ENCODE peak calls at places on chromosomes 16 and 17, in ten cellular contexts. K is hepatocyte, R is gastrocnemius medialis, A is OCI-LY7, Z is small intestine, G is HAP-1, C is RWPE2, L is sigmoid colon, W is cardiac muscle cell, X is tibial nerve. V is an unnamed sample.

GRCh38 chr17:48134912-48135480 is 27.4 kb downstream of the SNX11 start:
- DNase-seq in C (no peak), K (no peak), W (no peak), Z (no peak), L (no peak), A (peak), G (no peak), R (no peak), X (no peak), V (no peak)

GRCh38 chr17:60158751-60159478 is 9.1 kb downstream of the CA4 start:
- DNase-seq in X (no peak), K (peak), G (no peak), R (no peak), C (no peak), L (no peak), W (peak), A (no peak), Z (no peak), V (peak)

GRCh38 chr16:10136916-10137315 is 45.3 kb downstream of the GRIN2A start:
- DNase-seq in K (no peak), R (no peak), Z (no peak), A (no peak), X (no peak), G (no peak), L (no peak), C (no peak), W (no peak), V (no peak)

GRCh38 chr16:86531193-86531550 is 20.8 kb downstream of the FOXF1 start:
- DNase-seq in G (no peak), C (no peak), K (no peak), R (no peak), A (no peak), L (peak), Z (no peak), W (peak), X (peak), V (no peak)

GRCh38 chr17:81868674-81869220 is 2.4 kb downstream of the ARHGDIA start:
- DNase-seq in Z (peak), A (peak), L (peak), R (no peak), C (peak), W (peak), X (no peak), K (peak), G (peak), V (peak)

GRCh38 chr16:56257260-56257659 is 66.0 kb downstream of the GNAO1 start:
- DNase-seq in R (peak), K (peak), W (no peak), C (no peak), A (no peak), X (peak), Z (no peak), L (peak), G (no peak), V (no peak)

GRCh38 chr16:30958164-30959083 is 870 bp downstream of the SETD1A start:
- DNase-seq in G (no peak), L (no peak), W (peak), A (peak), R (peak), X (no peak), Z (peak), K (peak), C (no peak), V (peak)

GRCh38 chr16:79093554-79093967 is 507.0 kb downstream of the MAF start:
- DNase-seq in A (no peak), C (no peak), Z (peak), W (no peak), X (no peak), R (peak), K (no peak), L (no peak), G (no peak), V (no peak)

GRCh38 chr16:21645261-21645721 is 7.1 kb downstream of the IGSF6 start:
- DNase-seq in L (no peak), G (no peak), K (no peak), W (peak), X (no peak), Z (peak), C (no peak), A (peak), R (no peak), V (no peak)

GRCh38 chr16:27650073-27650701 is 100.2 kb downstream of the KATNIP start:
- DNase-seq in C (no peak), W (peak), G (no peak), X (no peak), K (peak), Z (peak), R (no peak), A (no peak), L (no peak), V (no peak)

GRCh38 chr17:35167666-35168065 is 20.0 kb downstream of the UNC45B start:
- DNase-seq in W (no peak), C (no peak), G (no peak), A (no peak), Z (no peak), L (peak), K (no peak), X (no peak), R (no peak), V (no peak)

GRCh38 chr17:72287586-72287985 is 166.8 kb downstream of the SOX9 start:
- DNase-seq in R (no peak), A (no peak), X (no peak), Z (no peak), W (no peak), G (no peak), C (no peak), K (no peak), L (no peak), V (no peak)

GRCh38 chr16:28597692-28598261 is 927 bp upstream of the SULT1A2 start:
- DNase-seq in G (peak), K (peak), C (no peak), Z (peak), A (peak), R (no peak), X (no peak), L (no peak), W (no peak), V (no peak)

GRCh38 chr16:84247844-84248243 is 8.0 kb upstream of the KCNG4 start:
- DNase-seq in G (no peak), W (no peak), Z (no peak), R (no peak), C (no peak), A (no peak), K (no peak), X (no peak), L (no peak), V (no peak)

GRCh38 chr17:49715221-49715620 is 7.5 kb upstream of the SLC35B1 start:
- DNase-seq in L (no peak), R (no peak), G (no peak), C (no peak), Z (no peak), W (no peak), A (no peak), X (no peak), K (no peak), V (no peak)

GRCh38 chr16:57091990-57092785 is at the start of gene CPNE2:
- DNase-seq in L (peak), X (no peak), A (peak), K (peak), W (peak), R (peak), Z (peak), C (no peak), G (peak), V (peak)

GRCh38 chr17:18278867-18279266 is 18.4 kb downstream of the MIEF2 start:
- DNase-seq in A (no peak), W (peak), X (no peak), K (no peak), Z (no peak), G (no peak), C (no peak), R (no peak), L (no peak), V (no peak)

GRCh38 chr16:73813523-73813922 is 483.1 kb upstream of the PSMD7 start:
- DNase-seq in Z (no peak), R (no peak), L (no peak), C (no peak), G (no peak), W (no peak), K (no peak), A (no peak), X (no peak), V (no peak)

GRCh38 chr16:86987746-86988670 is 329.2 kb downstream of the C16orf95 start:
- DNase-seq in X (no peak), L (no peak), R (no peak), K (no peak), W (no peak), A (no peak), C (no peak), G (no peak), Z (no peak), V (no peak)

GRCh38 chr17:4959261-4959965 is 8.2 kb downstream of the SPAG7 start:
- DNase-seq in L (no peak), R (no peak), X (no peak), W (no peak), G (no peak), K (no peak), Z (peak), C (no peak), A (no peak), V (no peak)

GRCh38 chr16:48235058-48235555 is 9.0 kb upstream of the LONP2 start:
- DNase-seq in X (no peak), G (no peak), C (no peak), A (no peak), Z (no peak), K (no peak), R (no peak), L (no peak), W (no peak), V (no peak)

GRCh38 chr17:31467502-31468256 is 76.2 kb downstream of the RAB11FIP4 start:
- DNase-seq in A (no peak), G (peak), K (peak), Z (no peak), R (no peak), W (no peak), X (no peak), L (no peak), C (no peak), V (no peak)

GRCh38 chr17:50169121-50169764 is 3.4 kb downstream of the SGCA start:
- DNase-seq in X (peak), L (no peak), K (peak), C (no peak), W (peak), G (peak), R (no peak), A (peak), Z (peak), V (peak)

GRCh38 chr16:12215302-12216105 is 239.0 kb downstream of the SNX29 start:
- DNase-seq in W (no peak), R (no peak), L (no peak), G (no peak), K (no peak), Z (peak), C (no peak), A (peak), X (no peak), V (no peak)

GRCh38 chr17:80656590-80656989 is 112.0 kb downstream of the RPTOR start:
- DNase-seq in K (no peak), Z (no peak), X (no peak), G (no peak), A (no peak), C (no peak), W (no peak), R (no peak), L (no peak), V (no peak)

DNA sequence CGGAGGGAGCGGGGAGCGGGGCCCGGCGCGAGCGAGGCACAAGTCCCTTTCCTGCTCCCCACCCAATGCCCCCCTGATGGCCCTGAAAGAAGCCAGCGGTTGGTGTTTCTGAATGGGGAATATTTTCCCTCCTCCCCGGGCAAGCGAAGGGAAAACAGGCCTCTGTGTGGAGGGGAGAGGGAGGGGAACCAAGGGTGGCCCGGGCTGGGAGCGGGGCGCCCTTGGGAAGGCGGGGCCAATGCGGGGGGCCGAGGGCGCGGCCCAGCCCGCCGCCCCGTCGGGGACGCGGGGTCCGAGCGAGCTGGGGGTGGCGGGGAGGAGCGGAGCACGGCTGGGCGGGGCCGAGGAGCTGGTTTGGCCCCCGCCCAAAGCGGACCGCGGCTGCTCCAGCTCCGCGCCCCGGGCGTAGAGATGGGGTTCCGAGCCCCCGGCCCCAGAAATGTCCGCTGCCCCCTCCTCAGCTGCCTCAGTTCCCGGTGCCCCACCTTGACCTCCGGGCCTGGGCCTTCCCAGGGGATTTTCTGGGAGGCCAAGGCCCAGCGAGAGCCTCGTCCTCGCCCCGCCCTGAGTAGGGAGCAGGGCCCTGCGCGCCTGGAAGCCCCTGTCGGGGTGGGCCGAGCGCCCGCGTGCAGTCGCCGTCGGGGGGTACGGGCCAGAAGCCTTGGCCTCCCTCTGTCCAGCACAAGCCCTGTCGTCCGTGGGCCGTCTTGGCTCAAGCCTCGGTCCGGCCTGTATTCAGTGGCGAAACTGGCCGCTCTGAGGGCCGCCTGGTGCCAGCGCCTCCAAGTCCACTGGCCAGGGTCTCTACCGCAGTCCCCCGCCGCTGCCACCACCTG is 3.9 kb upstream of the HEXIM1 start:
- DNase-seq in Z (peak), A (no peak), R (no peak), W (peak), L (peak), C (no peak), G (no peak), K (peak), X (peak), V (no peak)
- H3K4me3 ChIP-seq in Z (peak), A (no peak), R (peak), W (no peak), L (peak), C (peak), G (no peak), K (peak), X (peak), V (peak)

GRCh38 chr16:65657556-65657955 is 535.7 kb upstream of the CDH11 start:
- DNase-seq in Z (no peak), L (no peak), G (no peak), R (no peak), K (no peak), A (no peak), C (no peak), W (no peak), X (no peak), V (no peak)
- H3K4me3 ChIP-seq in Z (no peak), L (no peak), G (no peak), R (no peak), K (no peak), A (no peak), C (no peak), W (no peak), X (no peak), V (no peak)

DNA sequence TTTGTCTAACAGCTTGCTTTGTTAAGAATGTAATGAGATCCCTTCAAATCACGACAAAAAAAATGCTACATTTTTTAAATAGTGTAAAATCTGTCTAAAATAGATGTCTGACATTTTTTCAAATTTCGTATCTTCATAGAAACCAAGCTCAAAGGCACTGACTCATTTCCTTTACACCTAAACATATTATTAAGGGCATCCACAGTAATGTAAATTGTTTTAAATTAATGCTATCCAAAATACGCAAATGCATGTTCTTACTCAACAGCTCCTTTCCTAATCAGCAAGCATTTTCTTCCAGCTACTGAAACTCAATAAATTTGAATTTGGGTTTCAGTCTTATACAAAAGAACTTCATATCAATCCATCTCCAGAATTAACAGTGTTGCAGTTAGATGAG is 4.4 kb downstream of the C16orf87 start:
- DNase-seq in W (no peak), R (no peak), G (no peak), A (no peak), X (no peak), K (no peak), C (no peak), Z (no peak), L (no peak), V (no peak)
- H3K4me3 ChIP-seq in W (no peak), R (no peak), G (no peak), A (peak), X (no peak), K (no peak), C (no peak), Z (no peak), L (no peak), V (no peak)

GRCh38 chr17:61496174-61496956 is 44.1 kb downstream of the TBX4 start:
- DNase-seq in L (no peak), C (no peak), A (no peak), K (no peak), X (no peak), G (no peak), W (no peak), R (no peak), Z (no peak), V (no peak)
- H3K4me3 ChIP-seq in L (no peak), C (no peak), A (no peak), K (no peak), X (no peak), G (no peak), W (no peak), R (no peak), Z (no peak), V (peak)

DNA sequence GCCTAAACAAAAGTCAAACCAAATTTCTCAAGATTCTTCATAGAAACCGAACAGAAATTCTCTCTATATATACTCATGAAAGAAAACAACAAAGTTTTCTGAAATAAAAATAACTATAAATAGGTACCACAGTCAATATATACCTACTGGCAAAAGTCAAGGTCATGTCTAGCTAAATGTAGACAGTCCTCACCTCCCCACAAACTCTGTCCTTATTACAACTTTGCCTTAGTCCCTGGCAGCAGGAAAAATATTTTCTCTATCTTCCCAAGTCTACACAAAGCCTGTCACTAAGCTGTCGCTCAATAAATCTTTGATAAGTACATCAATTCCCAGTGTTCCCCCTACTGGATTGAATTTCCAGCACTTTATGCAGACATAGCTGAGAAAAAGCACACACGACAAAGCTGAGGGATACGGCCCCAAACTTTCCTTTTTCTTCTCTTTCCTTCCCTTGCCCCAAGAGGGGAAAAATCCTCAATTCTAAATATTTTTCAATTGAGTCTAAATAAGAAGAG is 2.7 kb downstream of the CFAP20 start:
- DNase-seq in C (no peak), Z (no peak), W (no peak), X (no peak), G (no peak), R (no peak), K (no peak), A (no peak), L (no peak), V (no peak)
- H3K4me3 ChIP-seq in C (no peak), Z (no peak), W (peak), X (peak), G (peak), R (peak), K (no peak), A (peak), L (no peak), V (peak)

DNA sequence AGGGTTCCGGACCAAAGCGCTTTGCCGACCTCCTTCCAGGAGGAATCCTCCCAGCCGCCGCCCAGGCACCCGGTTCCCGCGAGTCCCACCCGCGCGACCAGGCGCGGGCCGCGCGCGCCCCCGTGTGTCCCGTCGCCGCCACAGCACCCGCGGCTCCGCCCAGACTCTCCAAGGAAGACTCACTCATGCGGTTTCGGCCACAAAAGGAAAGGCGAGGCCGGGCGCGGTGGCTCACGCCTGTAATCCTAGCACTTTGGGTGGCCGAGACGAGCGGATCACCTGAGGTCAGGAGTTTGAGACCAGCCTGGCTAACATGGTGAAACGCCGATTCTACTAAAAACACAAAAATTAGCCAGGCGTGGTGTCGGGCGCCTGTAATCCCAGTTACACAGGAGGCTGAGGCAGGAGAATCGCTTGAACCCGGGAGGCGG is 3.5 kb upstream of the PKMYT1 start:
- DNase-seq in A (peak), C (no peak), K (peak), G (peak), W (peak), R (peak), X (peak), Z (peak), L (peak), V (peak)
- H3K4me3 ChIP-seq in A (peak), C (peak), K (no peak), G (peak), W (no peak), R (peak), X (no peak), Z (no peak), L (no peak), V (peak)

GRCh38 chr17:12043702-12044101 is 23.0 kb downstream of the MAP2K4 start:
- DNase-seq in X (no peak), R (no peak), W (no peak), A (no peak), C (no peak), Z (peak), L (no peak), K (no peak), G (no peak), V (no peak)
- H3K4me3 ChIP-seq in X (no peak), R (no peak), W (no peak), A (no peak), C (no peak), Z (no peak), L (no peak), K (no peak), G (no peak), V (no peak)

GRCh38 chr17:75511270-75511609 is 4.1 kb downstream of the CASKIN2 start:
- DNase-seq in L (no peak), A (no peak), G (no peak), C (no peak), X (no peak), Z (no peak), W (no peak), K (no peak), R (no peak), V (no peak)
- H3K4me3 ChIP-seq in L (no peak), A (no peak), G (no peak), C (no peak), X (no peak), Z (no peak), W (no peak), K (no peak), R (peak), V (no peak)

GRCh38 chr16:88882358-88883030 is 16.0 kb upstream of the PABPN1L start:
- DNase-seq in W (no peak), Z (peak), C (no peak), K (no peak), G (no peak), X (no peak), A (no peak), L (no peak), R (no peak), V (peak)

GRCh38 chr16:88880226-88881051 is 14.0 kb upstream of the PABPN1L start:
- DNase-seq in C (no peak), L (no peak), K (no peak), A (no peak), X (no peak), Z (peak), W (no peak), G (no peak), R (no peak), V (no peak)

GRCh38 chr16:88879788-88880055 is 13.3 kb upstream of the PABPN1L start:
- DNase-seq in W (no peak), A (no peak), R (no peak), Z (no peak), G (no peak), C (no peak), K (no peak), L (no peak), X (no peak), V (no peak)

GRCh38 chr16:88881675-88882357 is 15.4 kb upstream of the PABPN1L start:
- DNase-seq in L (no peak), C (no peak), R (no peak), G (no peak), W (no peak), K (no peak), A (no peak), Z (no peak), X (no peak), V (no peak)

GRCh38 chr16:88881090-88881580 is 14.7 kb upstream of the PABPN1L start:
- DNase-seq in X (no peak), K (no peak), R (no peak), Z (peak), L (no peak), C (no peak), A (no peak), G (no peak), W (no peak), V (no peak)
- H3K4me3 ChIP-seq in X (no peak), K (no peak), R (no peak), Z (no peak), L (no peak), C (no peak), A (no peak), G (no peak), W (no peak), V (no peak)